ENCODE peak calls at places on chromosome 13, in ten cellular contexts. A is activated CD4-positive, alpha-beta T cell treated with anti-CD3 and anti-CD28 coated beads, Interleukin-2, amount 50 U/mL, for 1 hour; S is NCI-H1417; I is T-helper 2 cell; N is activated effector memory CD4-positive, alpha-beta T cell treated with Interleukin-2 at 50 U/mL for 16 hours; T is NCI-H510A; G is T-cell; Y is pancreas; H is AG08396; B is brain microvascular endothelial cell. W is an unnamed sample.

GRCh38 chr13:47480121-47480520 is 521.0 kb downstream of the SUCLA2 start:
- DNase-seq in A (no peak), S (no peak), I (no peak), N (no peak), T (no peak), G (no peak), Y (no peak), H (peak; percentile 48), B (peak; percentile 84), W (no peak)

GRCh38 chr13:43424386-43424785 is 362.4 kb downstream of the ENOX1 start:
- DNase-seq in A (no peak), S (no peak), I (no peak), N (no peak), T (no peak), G (no peak), Y (no peak), H (no peak), B (no peak), W (no peak)

GRCh38 chr13:112709825-112710783 is 20.3 kb downstream of the ATP11A start:
- DNase-seq in A (no peak), S (no peak), I (no peak), N (no peak), T (no peak), G (no peak), Y (no peak), H (no peak), B (no peak), W (no peak)

GRCh38 chr13:103615778-103616177 is 549.6 kb upstream of the SLC10A2 start:
- DNase-seq in A (no peak), S (no peak), I (no peak), N (no peak), T (no peak), G (no peak), Y (no peak), H (no peak), B (no peak), W (no peak)

GRCh38 chr13:25171517-25172302 is at the start of gene AMER2:
- DNase-seq in A (no peak), S (peak; percentile 24), I (no peak), N (no peak), T (no peak), G (no peak), Y (peak; percentile 34), H (peak; percentile 38), B (no peak), W (no peak)

GRCh38 chr13:39876258-39876657 is 220.8 kb downstream of the COG6 start:
- DNase-seq in A (no peak), S (no peak), I (no peak), N (no peak), T (no peak), G (no peak), Y (no peak), H (peak; percentile 70), B (peak; percentile 98), W (no peak)

GRCh38 chr13:40764587-40765403 is 6.2 kb downstream of the MRPS31 start:
- DNase-seq in A (peak; percentile 22), S (no peak), I (no peak), N (no peak), T (no peak), G (no peak), Y (peak; percentile 53), H (no peak), B (peak; percentile 9), W (no peak)

GRCh38 chr13:77429320-77430142 is 102.6 kb upstream of the MYCBP2 start:
- DNase-seq in A (no peak), S (no peak), I (no peak), N (no peak), T (no peak), G (no peak), Y (no peak), H (no peak), B (peak; percentile 28), W (no peak)

GRCh38 chr13:60326273-60326672 is 70.7 kb upstream of the TDRD3 start:
- DNase-seq in A (no peak), S (no peak), I (no peak), N (no peak), T (no peak), G (no peak), Y (no peak), H (no peak), B (no peak), W (no peak)

GRCh38 chr13:41061914-41062837 is 867 bp downstream of the WBP4 start:
- DNase-seq in A (no peak), S (peak; percentile 22), I (no peak), N (no peak), T (no peak), G (no peak), Y (no peak), H (peak; percentile 62), B (peak; percentile 50), W (no peak)

W was measured in T follicular helper cell.